ENCODE peak calls at places on chromosomes 13 and 19, in nine cellular contexts. E is transverse colon, D is tibial nerve, K is A549, N is stomach, C is upper lobe of left lung, Y is ovary, B is HepG2, U is GM12878. V is an unnamed sample.

GRCh38 chr19:8262431-8262830 is 45.7 kb downstream of the CD320 start:
- DNase-seq in N (peak), K (no peak), B (no peak), U (no peak), Y (no peak), C (no peak), E (no peak), D (no peak), V (peak)

GRCh38 chr19:11699931-11700794 is 38.6 kb downstream of the ZNF823 start:
- DNase-seq in K (no peak), D (peak), E (no peak), U (no peak), B (peak), Y (no peak), N (no peak), C (no peak), V (no peak)

GRCh38 chr19:3279306-3279705 is 54.8 kb downstream of the CELF5 start:
- DNase-seq in E (no peak), C (no peak), U (no peak), Y (no peak), N (no peak), B (no peak), K (no peak), D (no peak), V (no peak)

GRCh38 chr19:10518444-10519361 is 1.5 kb upstream of the S1PR5 start:
- DNase-seq in E (no peak), Y (no peak), D (no peak), N (no peak), K (no peak), U (no peak), B (no peak), C (peak), V (no peak)

GRCh38 chr19:55044771-55045716 is 7.0 kb upstream of the GP6 start:
- DNase-seq in U (no peak), Y (no peak), E (no peak), D (no peak), C (no peak), B (no peak), K (no peak), N (no peak), V (peak)

GRCh38 chr13:40191186-40191980 is 475.1 kb downstream of the FOXO1 start:
- DNase-seq in E (no peak), B (no peak), N (no peak), D (no peak), U (no peak), K (no peak), C (no peak), Y (no peak), V (no peak)

GRCh38 chr13:74068471-74068870 is 65.7 kb downstream of the KLF12 start:
- DNase-seq in K (no peak), U (no peak), N (no peak), C (no peak), E (no peak), D (no peak), B (no peak), Y (no peak), V (no peak)

GRCh38 chr13:113837554-113838355 is 26.1 kb downstream of the GAS6 start:
- DNase-seq in K (peak), C (peak), E (peak), D (peak), Y (peak), B (peak), U (no peak), N (peak), V (peak)

GRCh38 chr13:63024458-63024857 is 1608.8 kb upstream of the PCDH20 start:
- DNase-seq in Y (no peak), B (no peak), U (no peak), C (no peak), D (no peak), E (no peak), K (no peak), N (no peak), V (no peak)

GRCh38 chr19:29694669-29695627 is 20.1 kb downstream of the C19orf12 start:
- DNase-seq in U (no peak), D (peak), B (peak), Y (peak), N (peak), E (peak), K (peak), C (peak), V (peak)

GRCh38 chr19:28785961-28786360 is 427.0 kb downstream of the UQCRFS1 start:
- DNase-seq in K (no peak), Y (no peak), C (no peak), E (no peak), N (no peak), B (no peak), U (no peak), D (no peak), V (no peak)

GRCh38 chr19:38638461-38638860 is 9.0 kb upstream of the ACTN4 start:
- DNase-seq in B (no peak), N (no peak), E (no peak), Y (no peak), K (no peak), D (no peak), C (no peak), U (no peak), V (no peak)

GRCh38 chr13:21297452-21297851 is 121.0 kb downstream of the MRPL57 start:
- DNase-seq in C (no peak), K (no peak), B (no peak), U (no peak), N (no peak), Y (no peak), E (no peak), D (no peak), V (no peak)

GRCh38 chr13:25153736-25154135 is 18.4 kb downstream of the AMER2 start:
- DNase-seq in N (no peak), D (no peak), Y (no peak), E (no peak), B (no peak), C (no peak), U (no peak), K (no peak), V (no peak)

GRCh38 chr13:43134896-43135295 is 111.5 kb downstream of the DNAJC15 start:
- DNase-seq in D (no peak), Y (no peak), C (no peak), E (no peak), K (no peak), U (no peak), N (no peak), B (no peak), V (no peak)

GRCh38 chr13:102402292-102402691 is 444 bp upstream of the FGF14 start:
- DNase-seq in C (peak), Y (no peak), U (no peak), E (peak), K (no peak), N (no peak), D (no peak), B (no peak), V (peak)

DNA sequence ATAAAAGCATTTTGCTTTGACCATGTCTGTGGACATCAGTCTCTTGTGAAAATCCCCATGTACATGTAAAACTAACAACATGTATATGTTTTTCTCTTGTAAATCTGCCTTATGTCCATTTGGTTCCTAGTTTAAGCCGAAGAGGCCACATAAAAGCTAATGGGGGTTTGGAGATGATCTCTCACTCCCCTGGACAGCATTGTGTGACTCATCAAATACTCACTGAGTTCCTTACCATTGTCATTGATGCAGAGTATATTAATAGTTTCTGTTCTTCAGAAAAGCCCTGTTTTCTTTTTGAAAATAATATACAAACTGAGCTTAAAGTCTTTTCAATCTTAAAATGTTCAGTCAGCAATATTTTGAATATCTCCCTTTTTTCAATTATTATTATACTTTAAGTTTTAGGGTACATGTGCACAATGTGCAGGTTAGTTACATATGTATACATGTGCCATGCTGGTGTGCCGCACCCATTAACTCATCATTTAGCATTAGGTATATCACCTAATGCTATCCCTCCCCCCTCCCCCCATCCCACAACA is 536.7 kb upstream of the HTR2A start:
- DNase-seq in E (no peak), B (no peak), Y (no peak), D (no peak), C (no peak), U (no peak), N (no peak), K (no peak), V (no peak)
- TF ChIP-seq EP300 in E (no peak), B (no peak), Y (no peak), D (no peak), C (no peak), U (no peak), N (no peak), K (no peak), V (no peak)

DNA sequence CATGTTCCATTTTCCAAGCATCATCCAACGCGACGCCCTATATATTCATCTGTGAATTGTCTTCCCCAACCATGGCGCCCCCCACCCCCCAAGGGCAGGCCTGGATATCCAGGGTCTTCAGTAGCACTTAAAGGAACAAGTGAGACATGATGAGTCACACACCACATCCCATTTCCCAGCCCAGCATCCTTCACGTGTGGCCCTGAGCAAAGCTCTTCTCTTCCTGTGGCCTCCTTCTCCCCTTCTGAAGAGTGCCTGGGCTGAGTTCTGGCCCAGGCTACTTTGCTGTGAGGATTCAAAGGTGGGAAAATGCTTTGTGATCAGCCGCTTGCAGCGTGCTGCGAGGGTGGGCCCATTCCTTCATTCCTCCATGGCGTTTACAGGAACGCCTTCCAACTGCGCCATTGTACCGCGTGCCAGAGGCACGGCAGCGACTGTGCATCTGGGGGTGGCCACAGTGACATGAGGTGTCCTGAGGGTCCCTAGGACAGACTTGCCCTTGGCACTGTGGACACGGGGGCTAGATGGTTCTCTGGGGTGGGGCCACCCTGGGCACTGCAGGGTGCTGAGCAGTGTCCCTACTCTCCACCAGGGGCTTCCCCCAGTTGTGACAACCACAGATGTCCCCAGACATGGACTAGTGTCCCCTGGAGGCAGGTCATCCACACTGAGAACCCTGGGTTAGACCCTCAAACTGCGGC is 11.7 kb downstream of the PLIN4 start:
- DNase-seq in C (no peak), D (no peak), E (no peak), Y (no peak), U (no peak), K (no peak), B (no peak), N (no peak), V (no peak)
- TF ChIP-seq EP300 in C (no peak), D (no peak), E (no peak), Y (no peak), U (no peak), K (no peak), B (no peak), N (no peak), V (no peak)

DNA sequence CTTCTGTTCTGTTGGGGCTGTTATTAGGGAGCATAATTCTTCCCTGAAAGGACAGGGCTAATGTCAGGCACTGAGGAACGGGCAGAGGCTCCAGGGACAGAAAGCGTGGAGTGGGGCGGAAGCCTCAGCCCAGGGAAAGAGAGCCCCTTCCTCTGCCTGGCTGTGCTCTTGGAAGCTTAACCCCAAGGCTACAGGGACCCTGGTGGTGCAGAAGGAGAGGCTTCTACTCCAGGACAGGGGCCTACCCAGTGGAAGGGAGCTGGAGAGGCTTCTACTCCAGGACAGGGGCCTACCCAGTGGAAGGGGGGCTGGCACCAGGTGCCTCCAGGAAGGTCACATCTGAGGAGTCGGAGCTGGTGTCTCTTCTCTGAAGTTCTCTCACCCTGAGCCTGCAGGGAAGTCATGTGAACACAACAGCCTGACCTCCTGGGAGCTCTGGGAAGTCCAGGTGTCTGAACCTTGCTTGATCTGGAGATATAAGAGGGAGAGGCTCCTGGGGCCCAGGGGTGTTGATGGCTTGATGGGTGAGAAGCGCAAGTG is 159.5 kb upstream of the SOX1 start:
- DNase-seq in N (no peak), U (no peak), C (no peak), E (no peak), D (no peak), B (no peak), K (no peak), Y (no peak), V (peak)
- TF ChIP-seq EP300 in N (no peak), U (no peak), C (no peak), E (no peak), D (no peak), B (no peak), K (no peak), Y (no peak), V (no peak)

GRCh38 chr19:49132974-49133609 is 13.7 kb downstream of the PPFIA3 start:
- DNase-seq in U (no peak), K (no peak), E (peak), N (peak), D (no peak), C (peak), B (no peak), Y (no peak), V (no peak)

GRCh38 chr19:49140951-49141350 is 14.2 kb downstream of the HRC start:
- DNase-seq in N (no peak), D (no peak), U (no peak), B (no peak), E (no peak), C (no peak), K (no peak), Y (no peak), V (no peak)

GRCh38 chr19:49135686-49136085 is 16.3 kb downstream of the PPFIA3 start:
- DNase-seq in Y (no peak), E (no peak), K (no peak), D (no peak), C (no peak), B (no peak), U (no peak), N (no peak), V (no peak)

GRCh38 chr19:49133621-49134454 is 14.5 kb downstream of the PPFIA3 start:
- DNase-seq in B (no peak), K (peak), E (peak), D (no peak), U (no peak), Y (peak), N (peak), C (peak), V (peak)

GRCh38 chr19:49136771-49137171 is 17.4 kb downstream of the PPFIA3 start:
- DNase-seq in E (peak), C (peak), K (no peak), D (no peak), B (no peak), N (peak), Y (no peak), U (no peak), V (peak)
- TF ChIP-seq EP300 in E (no peak), C (no peak), K (no peak), D (no peak), B (no peak), N (no peak), Y (no peak), U (no peak), V (no peak)

DNA sequence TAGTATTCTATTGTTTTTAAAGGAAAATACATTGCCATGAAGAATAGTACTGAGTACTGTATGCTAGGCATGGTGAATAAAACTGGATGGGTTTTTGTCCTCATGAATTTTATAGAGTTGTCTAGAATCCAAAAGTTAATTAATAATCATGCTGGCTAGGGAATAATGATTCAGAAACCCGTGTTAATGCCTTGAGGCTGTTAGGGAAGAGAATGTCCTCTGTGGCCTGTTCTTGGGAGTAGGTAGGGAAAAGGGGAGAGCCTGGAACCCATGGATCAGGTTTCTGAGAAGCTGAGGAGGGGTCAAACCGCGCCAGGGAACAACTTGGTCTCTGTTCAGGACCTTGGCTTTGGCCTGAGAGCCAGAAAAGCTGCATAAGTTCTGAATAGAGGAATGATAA is 1376.3 kb upstream of the SLC10A2 start:
- DNase-seq in N (no peak), B (no peak), Y (no peak), E (no peak), U (no peak), D (no peak), C (no peak), K (no peak), V (no peak)
- TF ChIP-seq EP300 in N (no peak), B (no peak), Y (no peak), E (no peak), U (no peak), D (no peak), C (no peak), K (no peak), V (no peak)

GRCh38 chr13:35630551-35631275 is 154.2 kb upstream of the MAB21L1 start:
- DNase-seq in E (no peak), N (no peak), U (no peak), D (peak), B (peak), Y (no peak), C (no peak), K (peak), V (no peak)
- TF ChIP-seq EP300 in E (no peak), N (no peak), U (no peak), D (no peak), B (no peak), Y (no peak), C (no peak), K (no peak), V (no peak)

DNA sequence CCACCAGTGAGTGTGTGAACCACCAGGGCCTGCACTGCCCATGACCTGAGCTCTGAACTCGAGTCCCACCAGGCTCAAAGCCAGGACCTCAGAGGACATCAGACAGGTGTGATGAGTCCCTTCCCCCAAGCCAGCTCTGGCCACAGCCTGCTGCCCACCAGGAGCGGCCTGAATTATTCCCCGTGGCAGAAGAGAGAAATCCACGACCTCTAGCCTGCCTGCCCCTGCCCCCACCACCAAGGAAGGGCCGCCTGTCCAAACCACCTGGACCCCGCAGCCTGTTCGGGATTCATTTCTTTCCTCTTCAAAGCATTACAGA is 72.2 kb downstream of the CEBPG start:
- DNase-seq in D (no peak), N (no peak), E (no peak), B (no peak), K (no peak), U (no peak), C (no peak), Y (no peak), V (peak)
- TF ChIP-seq EP300 in D (no peak), N (no peak), E (no peak), B (no peak), K (no peak), U (no peak), C (no peak), Y (no peak), V (no peak)

V was measured in sigmoid colon.